ENCODE peak calls at places on chromosomes 11 and 22, in four cellular contexts. Q is prostate gland, D is HCT116, U is psoas muscle. W is an unnamed sample.

GRCh38 chr22:31130873-31131272 is 8.1 kb downstream of the INPP5J start:
- DNase-seq in Q (no peak), D (no peak), U (no peak), W (no peak)

GRCh38 chr22:49303781-49304461 is 523.8 kb downstream of the BRD1 start:
- DNase-seq in Q (no peak), D (no peak), U (peak; percentile 8), W (no peak)

GRCh38 chr22:42754658-42755057 is 34.0 kb upstream of the A4GALT start:
- DNase-seq in Q (no peak), D (no peak), U (no peak), W (no peak)

GRCh38 chr11:32312865-32313403 is 122.4 kb downstream of the WT1 start:
- DNase-seq in Q (no peak), D (peak; percentile 63), U (no peak), W (peak; percentile 70)

GRCh38 chr11:107116358-107116757 is 98.1 kb upstream of the GUCY1A2 start:
- DNase-seq in Q (no peak), D (no peak), U (no peak), W (no peak)

GRCh38 chr11:91199866-91200265 is 977.0 kb upstream of the CHORDC1 start:
- DNase-seq in Q (no peak), D (no peak), U (no peak), W (no peak)

GRCh38 chr11:69109101-69109500 is 46.6 kb upstream of the SMIM38 start:
- DNase-seq in Q (no peak), D (no peak), U (no peak), W (no peak)

GRCh38 chr11:17734986-17735822 is 623 bp downstream of the KCNC1 start:
- DNase-seq in Q (peak; percentile 40), D (no peak), U (peak; percentile 73), W (no peak)

GRCh38 chr22:38228873-38229740 is 27.3 kb downstream of the MAFF start:
- DNase-seq in Q (peak; percentile 76), D (peak; percentile 51), U (peak; percentile 62), W (no peak)

GRCh38 chr11:3855808-3856491 is 486 bp downstream of the STIM1 start:
- DNase-seq in Q (no peak), D (no peak), U (peak; percentile 63), W (peak; percentile 48)

GRCh38 chr22:30240541-30241417 is 5.8 kb downstream of the LIF start:
- DNase-seq in Q (no peak), D (no peak), U (no peak), W (no peak)

GRCh38 chr11:9617960-9618359 is 44.5 kb downstream of the WEE1 start:
- DNase-seq in Q (no peak), D (no peak), U (no peak), W (no peak)

GRCh38 chr22:40679249-40679963 is at the start of gene MCHR1:
- DNase-seq in Q (no peak), D (no peak), U (no peak), W (no peak)

GRCh38 chr11:118929496-118930151 is 3.9 kb upstream of the BCL9L start:
- DNase-seq in Q (peak; percentile 91), D (peak; percentile 89), U (peak; percentile 84), W (peak; percentile 93)

GRCh38 chr22:50119169-50119767 is 29.5 kb downstream of the MOV10L1 start:
- DNase-seq in Q (no peak), D (no peak), U (no peak), W (no peak)

GRCh38 chr22:43542681-43543521 is 131.1 kb downstream of the MPPED1 start:
- DNase-seq in Q (no peak), D (no peak), U (no peak), W (no peak)

GRCh38 chr11:78690588-78690987 is 115.9 kb upstream of the NARS2 start:
- DNase-seq in Q (no peak), D (no peak), U (no peak), W (no peak)

GRCh38 chr11:128200467-128200866 is 386.9 kb downstream of the ETS1 start:
- DNase-seq in Q (no peak), D (no peak), U (no peak), W (no peak)

GRCh38 chr11:70707821-70708220 is 309.5 kb downstream of the CTTN start:
- DNase-seq in Q (no peak), D (no peak), U (no peak), W (no peak)

GRCh38 chr11:1548221-1549070 is 23.6 kb downstream of the DUSP8 start:
- DNase-seq in Q (peak; percentile 69), D (peak; percentile 62), U (peak; percentile 68), W (peak; percentile 76)

GRCh38 chr22:41171996-41172395 is 33.1 kb upstream of the L3MBTL2 start:
- DNase-seq in Q (no peak), D (no peak), U (no peak), W (no peak)

GRCh38 chr11:76004400-76004799 is 189.4 kb downstream of the UVRAG start:
- DNase-seq in Q (no peak), D (no peak), U (no peak), W (no peak)

GRCh38 chr11:120512727-120513435 is 1.3 kb downstream of the GRIK4 start:
- DNase-seq in Q (no peak), D (no peak), U (no peak), W (no peak)

GRCh38 chr11:132260636-132261035 is 890.2 kb downstream of the NTM start:
- DNase-seq in Q (no peak), D (no peak), U (no peak), W (no peak)

GRCh38 chr22:20205964-20206708 is 55.3 kb upstream of the CCDC188 start:
- DNase-seq in Q (peak; percentile 46), D (peak; percentile 75), U (peak; percentile 61), W (peak; percentile 54)

GRCh38 chr22:36379593-36380361 is 8.0 kb downstream of the MYH9 start:
- DNase-seq in Q (no peak), D (no peak), U (peak; percentile 33), W (no peak)
- H3K4me1 ChIP-seq in Q (peaks cover 20% of the 10 kb centered on the region), D (peaks cover 51% of the 10 kb centered on the region), U (peaks cover 79% of the 10 kb centered on the region), W (peaks cover 14% of the 10 kb centered on the region)

GRCh38 chr11:48052183-48053040 is 72.1 kb downstream of the PTPRJ start:
- DNase-seq in Q (peak; percentile 84), D (peak; percentile 19), U (no peak), W (no peak)
- H3K27ac ChIP-seq in Q (peak overlapping the region; percentile 81), D (peak overlapping the region; percentile 34), U (no peak overlapping the region), W (no peak overlapping the region)

DNA sequence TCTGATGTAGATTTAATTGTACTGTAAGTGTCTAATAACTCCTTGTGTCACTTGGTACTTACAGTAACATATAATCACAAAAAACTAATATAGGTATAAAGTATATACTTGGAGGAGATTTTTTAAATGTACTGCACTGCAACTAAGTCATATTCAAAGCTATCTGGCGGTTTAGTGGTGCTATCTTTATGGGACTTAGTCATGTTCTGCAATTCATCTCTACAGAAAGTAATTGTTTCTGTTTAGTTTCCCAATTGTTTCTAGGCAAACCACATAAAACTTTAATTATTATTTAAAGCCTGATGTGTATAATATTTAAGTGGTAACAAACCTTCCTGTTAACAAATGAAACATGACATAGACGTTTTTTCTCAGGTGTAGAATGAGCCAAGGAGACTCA is 8.0 kb downstream of the PAFAH1B2 start:
- DNase-seq in Q (no peak), D (no peak), U (no peak), W (no peak)
- H3K4me1 ChIP-seq in Q (no peaks in the 10 kb centered on the region), D (peaks cover 3% of the 10 kb centered on the region), U (peaks cover 33% of the 10 kb centered on the region), W (peaks cover 13% of the 10 kb centered on the region)

GRCh38 chr22:46549565-46549840 is 12.1 kb upstream of the CELSR1 start:
- DNase-seq in Q (no peak), D (no peak), U (no peak), W (no peak)

GRCh38 chr22:46549971-46550641 is 12.7 kb upstream of the CELSR1 start:
- DNase-seq in Q (no peak), D (no peak), U (no peak), W (no peak)

GRCh38 chr22:46553189-46553588 is 15.8 kb upstream of the CELSR1 start:
- DNase-seq in Q (no peak), D (no peak), U (no peak), W (no peak)

GRCh38 chr22:46551321-46551720 is 13.9 kb upstream of the CELSR1 start:
- DNase-seq in Q (no peak), D (no peak), U (no peak), W (no peak)

DNA sequence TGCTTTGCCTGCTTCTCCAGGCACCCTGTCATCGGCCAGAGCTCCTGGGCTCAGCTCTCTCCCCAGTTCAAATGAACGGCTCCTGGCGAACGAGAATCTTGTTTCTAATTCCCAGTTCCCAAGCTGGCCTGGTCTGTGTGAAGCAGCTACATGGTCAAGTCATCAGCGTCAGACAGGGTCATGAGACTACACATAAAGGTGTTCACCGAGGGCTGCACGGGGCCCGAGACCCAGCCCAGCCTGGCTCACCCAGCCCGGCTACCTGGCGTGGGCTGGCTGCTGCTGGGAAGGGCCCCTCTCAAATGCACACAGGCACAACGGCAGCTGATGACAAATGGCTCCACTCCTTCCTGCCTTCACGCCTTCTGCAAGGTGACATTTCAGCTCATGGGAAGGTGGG is 14.6 kb upstream of the CELSR1 start:
- DNase-seq in Q (no peak), D (no peak), U (no peak), W (no peak)
- H3K27ac ChIP-seq in Q (no peak overlapping the region), D (no peak overlapping the region), U (no peak overlapping the region), W (no peak overlapping the region)

GRCh38 chr22:17773606-17774205 is 563 bp downstream of the BID start:
- DNase-seq in Q (no peak), D (no peak), U (peak; percentile 42), W (no peak)

GRCh38 chr22:17774928-17775675 is 833 bp upstream of the BID start:
- DNase-seq in Q (no peak), D (no peak), U (no peak), W (no peak)

GRCh38 chr22:17772249-17772962 is 1.9 kb downstream of the BID start:
- DNase-seq in Q (no peak), D (no peak), U (peak; percentile 52), W (no peak)

GRCh38 chr22:17774206-17774927 is at the start of gene BID:
- DNase-seq in Q (no peak), D (no peak), U (peak; percentile 55), W (peak; percentile 28)

GRCh38 chr22:17772963-17773605 is 1.2 kb downstream of the BID start:
- DNase-seq in Q (no peak), D (no peak), U (no peak), W (no peak)
- H3K4me1 ChIP-seq in Q (no peaks in the 10 kb centered on the region), D (peaks cover 19% of the 10 kb centered on the region), U (peaks cover 9% of the 10 kb centered on the region), W (no peaks in the 10 kb centered on the region)

W was measured in uterus.